ENCODE peak calls at places on chromosome 9, in five cellular contexts. K is nucleus accumbens, E is endothelial cell, U is aorta, P is activated T-cell treated with anti-CD3 and anti-CD28 coated beads for 1 hour. Z is an unnamed sample.
A peak's percentile ranks its signal among the peaks of the same experiment; 100 is the strongest.

GRCh38 chr9:97852001-97852398 is 1.0 kb upstream of the FOXE1 start:
- DNase-seq in E (no peak), U (no peak), P (no peak), K (no peak), Z (no peak)

GRCh38 chr9:96027271-96028131 is 152.0 kb downstream of the ERCC6L2 start:
- DNase-seq in P (no peak), K (no peak), U (peak; percentile 79), E (peak; percentile 38), Z (no peak)

GRCh38 chr9:15785584-15785983 is 232.7 kb downstream of the CCDC171 start:
- DNase-seq in K (no peak), E (no peak), P (no peak), U (no peak), Z (no peak)

GRCh38 chr9:126125177-126125576 is 201.5 kb upstream of the MVB12B start:
- DNase-seq in E (no peak), K (no peak), P (no peak), U (no peak), Z (no peak)

GRCh38 chr9:132199056-132199455 is 37.2 kb downstream of the NTNG2 start:
- DNase-seq in P (no peak), K (no peak), E (no peak), U (no peak), Z (no peak)

GRCh38 chr9:112007575-112008240 is 111.1 kb downstream of the UGCG start:
- DNase-seq in P (no peak), K (no peak), U (no peak), E (no peak), Z (no peak)

GRCh38 chr9:18185196-18185595 is 288.8 kb upstream of the ADAMTSL1 start:
- DNase-seq in P (no peak), E (no peak), U (no peak), K (no peak), Z (peak; percentile 25)

GRCh38 chr9:121748727-121749546 is 97.5 kb downstream of the DAB2IP start:
- DNase-seq in P (no peak), K (no peak), U (peak; percentile 91), E (no peak), Z (no peak)

GRCh38 chr9:122193651-122194050 is 33.9 kb downstream of the MORN5 start:
- DNase-seq in P (no peak), K (no peak), U (peak; percentile 25), E (no peak), Z (no peak)